ENCODE peak calls at places on chromosomes 5 and 9, in seven cellular contexts. I, J, N, M, S, U and F are unnamed samples.

GRCh38 chr9:19994296-19994695 is 205.5 kb upstream of the SLC24A2 start:
- DNase-seq in U (no peak), S (no peak), I (no peak), M (no peak), J (no peak), N (no peak), F (no peak)

GRCh38 chr5:8176101-8176693 is 307.2 kb downstream of the MTRR start:
- DNase-seq in N (no peak), U (peak; percentile 1), M (no peak), I (no peak), S (peak; percentile 18), J (no peak), F (no peak)

GRCh38 chr5:161847896-161848510 is at the start of gene GABRA1:
- DNase-seq in I (no peak), J (no peak), U (no peak), N (no peak), S (no peak), M (no peak), F (no peak)

GRCh38 chr9:21788752-21789151 is 13.7 kb upstream of the MTAP start:
- DNase-seq in J (no peak), S (no peak), M (peak; percentile 65), I (no peak), N (no peak), U (no peak), F (no peak)

GRCh38 chr5:123881791-123882244 is 369.8 kb downstream of the CSNK1G3 start:
- DNase-seq in U (peak; percentile 34), J (no peak), N (no peak), I (no peak), M (no peak), S (no peak), F (no peak)

GRCh38 chr5:83104031-83104430 is 26.7 kb downstream of the XRCC4 start:
- DNase-seq in M (no peak), I (no peak), U (no peak), J (no peak), S (no peak), N (no peak), F (no peak)

GRCh38 chr9:136339958-136340310 is 12.6 kb downstream of the GPSM1 start:
- DNase-seq in U (no peak), J (no peak), M (no peak), I (no peak), S (no peak), N (no peak), F (no peak)

GRCh38 chr5:6704361-6704851 is 8.8 kb upstream of the TENT4A start:
- DNase-seq in U (peak; percentile 92), N (no peak), I (no peak), J (no peak), S (peak; percentile 69), M (no peak), F (no peak)

GRCh38 chr9:118940477-118940876 is 428.8 kb downstream of the BRINP1 start:
- DNase-seq in M (no peak), I (no peak), J (no peak), S (no peak), U (no peak), N (no peak), F (no peak)

GRCh38 chr9:83936523-83936922 is 15.3 kb upstream of the KIF27 start:
- DNase-seq in N (no peak), J (no peak), I (no peak), U (no peak), S (no peak), M (no peak), F (no peak)

GRCh38 chr5:172686111-172686510 is 45.0 kb downstream of the NEURL1B start:
- DNase-seq in J (no peak), N (no peak), I (no peak), U (peak; percentile 27), S (no peak), M (no peak), F (no peak)

DNA sequence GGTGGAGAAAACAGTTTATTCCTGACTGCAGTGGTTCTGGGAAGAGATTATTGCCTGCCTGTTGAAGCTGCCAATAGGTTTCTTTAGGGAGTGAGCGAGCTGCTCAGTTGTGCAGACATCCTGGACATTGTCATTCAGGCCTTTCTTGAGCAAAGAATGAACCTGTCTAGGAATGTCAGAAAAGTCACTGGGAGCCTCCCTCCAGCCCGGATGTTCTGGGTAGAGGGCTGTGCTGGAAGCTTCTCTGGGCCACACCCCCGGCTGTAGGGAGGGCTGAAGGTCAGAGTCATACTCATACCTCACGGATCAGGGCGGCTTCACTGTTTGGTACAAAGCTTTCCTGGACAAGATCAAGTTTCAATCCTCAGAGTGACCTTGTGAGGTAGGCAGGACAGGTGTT is 33.4 kb upstream of the TBC1D2 start:
- DNase-seq in U (no peak), M (no peak), I (no peak), S (no peak), N (no peak), J (no peak), F (no peak)
- TF ChIP-seq CTCF in U (no peak), M (no peak), I (no peak), S (no peak), N (no peak), J (no peak), F (no peak)

GRCh38 chr5:170293273-170293672 is 4.3 kb downstream of the LCP2 start:
- DNase-seq in N (no peak), J (no peak), U (no peak), S (no peak), I (no peak), M (no peak), F (no peak)
- TF ChIP-seq POLR2A in N (no peak), J (no peak), U (no peak), S (no peak), I (no peak), M (no peak), F (no peak)

GRCh38 chr9:34370970-34371880 is 5.5 kb downstream of the MYORG start:
- DNase-seq in U (no peak), M (no peak), N (no peak), S (no peak), J (no peak), I (no peak), F (no peak)
- H3K4me3 ChIP-seq in U (peak overlapping the region; percentile 14), M (no peak overlapping the region), N (no peak overlapping the region), S (no peak overlapping the region), J (no peak overlapping the region), I (peak overlapping the region; percentile 30), F (no peak overlapping the region)

GRCh38 chr5:157326440-157327023 is 60.6 kb downstream of the CYFIP2 start:
- DNase-seq in J (no peak), I (no peak), S (no peak), N (no peak), U (no peak), M (no peak), F (no peak)

GRCh38 chr5:157322581-157322980 is 56.7 kb downstream of the CYFIP2 start:
- DNase-seq in S (no peak), I (no peak), N (no peak), U (no peak), J (no peak), M (no peak), F (no peak)

GRCh38 chr5:157327771-157328170 is 61.8 kb downstream of the CYFIP2 start:
- DNase-seq in M (no peak), I (no peak), U (no peak), N (no peak), S (no peak), J (no peak), F (no peak)

GRCh38 chr5:157324237-157324636 is 58.3 kb downstream of the CYFIP2 start:
- DNase-seq in M (no peak), U (no peak), I (no peak), S (no peak), N (peak; percentile 41), J (no peak), F (no peak)

GRCh38 chr5:157323107-157323706 is 57.3 kb downstream of the CYFIP2 start:
- DNase-seq in I (no peak), N (no peak), J (no peak), U (no peak), S (no peak), M (no peak), F (no peak)
- TF ChIP-seq CTCF in I (no peak), N (no peak), J (no peak), U (peak; percentile 17), S (no peak), M (peak; percentile 5), F (no peak)

GRCh38 chr5:67165524-67166459 is 30.8 kb downstream of the CD180 start:
- DNase-seq in N (peak; percentile 56), M (peak; percentile 73), J (peak; percentile 85), U (peak; percentile 61), I (peak; percentile 89), S (peak; percentile 71), F (peak; percentile 96)
- TF ChIP-seq POLR2A in N (no peak), M (peak; percentile 59), J (no peak), U (no peak), I (no peak), S (no peak), F (no peak)

GRCh38 chr5:116864157-116864837 is 289.7 kb upstream of the SEMA6A start:
- DNase-seq in J (no peak), N (no peak), M (no peak), U (no peak), S (no peak), I (no peak), F (no peak)
- H3K4me3 ChIP-seq in J (no peak overlapping the region), N (no peak overlapping the region), M (no peak overlapping the region), U (no peak overlapping the region), S (no peak overlapping the region), I (no peak overlapping the region), F (no peak overlapping the region)

DNA sequence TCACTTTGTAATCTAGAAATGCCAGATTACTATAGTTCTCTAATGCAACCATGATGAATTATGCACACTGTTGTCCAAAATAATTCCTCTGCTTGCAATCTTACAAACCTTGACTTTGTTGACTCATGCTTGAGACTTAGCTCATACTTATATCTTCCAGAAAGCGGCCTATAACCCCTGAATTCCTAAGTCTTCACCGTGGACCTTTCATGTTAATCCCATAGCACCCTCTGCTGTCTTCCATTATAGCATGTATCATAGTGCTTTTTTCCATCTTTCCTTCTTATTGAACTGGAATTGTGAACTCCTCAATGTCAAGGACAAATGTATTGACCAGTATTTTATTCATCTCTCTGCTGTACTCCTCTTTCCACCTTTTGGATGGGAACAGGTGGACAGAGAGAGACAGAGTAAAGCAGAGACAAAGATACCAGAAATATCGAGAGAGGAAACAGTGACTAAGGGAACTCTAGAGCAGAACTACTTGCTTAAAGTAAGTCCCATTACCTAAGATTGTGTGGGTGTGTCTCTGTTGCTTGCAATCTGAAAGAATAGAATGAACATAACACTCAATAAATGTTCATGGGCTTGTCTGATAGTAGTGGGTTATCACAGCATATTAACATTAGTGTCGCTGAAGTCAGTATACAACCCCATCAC is 110.0 kb downstream of the LURAP1L start:
- DNase-seq in S (no peak), N (peak; percentile 32), J (no peak), U (peak; percentile 88), M (peak; percentile 55), I (no peak), F (no peak)
- TF ChIP-seq CTCF in S (no peak), N (peak; percentile 89), J (peak; percentile 36), U (peak; percentile 79), M (peak; percentile 88), I (no peak), F (no peak)

GRCh38 chr5:399296-400281 is 43.4 kb upstream of the EXOC3 start:
- DNase-seq in I (peak; percentile 74), N (peak; percentile 35), U (peak; percentile 98), M (peak; percentile 40), S (peak; percentile 91), J (no peak), F (peak; percentile 69)
- TF ChIP-seq POLR2A in I (no peak), N (no peak), U (peak; percentile 90), M (no peak), S (peak; percentile 5), J (no peak), F (no peak)